ENCODE peak calls at places on chromosomes 12 and 14, in ten cellular contexts. O is nephron progenitor cell, D is kidney, Y is HFFc6, X is HL-60, I is H9, C is GM10248, R is GM06990, Q is mammary epithelial cell, N is progenitor cell of endocrine pancreas. U is an unnamed sample.

GRCh38 chr12:22268406-22268805 is 66.1 kb downstream of the ST8SIA1 start:
- DNase-seq in O (no peak), D (no peak), Y (no peak), X (no peak), I (no peak), C (no peak), R (no peak), Q (no peak), N (no peak), U (no peak)

GRCh38 chr14:64501326-64502171 is 2.1 kb downstream of the ZBTB25 start:
- DNase-seq in O (peak; percentile 51), D (peak; percentile 79), Y (peak; percentile 86), X (no peak), I (no peak), C (no peak), R (no peak), Q (peak; percentile 76), N (no peak), U (no peak)

GRCh38 chr14:106738075-106738474 is 1211.7 kb downstream of the TMEM121 start:
- DNase-seq in O (no peak), D (no peak), Y (no peak), X (no peak), I (no peak), C (no peak), R (no peak), Q (no peak), N (no peak), U (no peak)

GRCh38 chr12:53187145-53187899 is 6.6 kb upstream of the CSAD start:
- DNase-seq in O (no peak), D (no peak), Y (no peak), X (no peak), I (no peak), C (no peak), R (no peak), Q (no peak), N (no peak), U (no peak)

GRCh38 chr12:70646850-70647249 is 9.6 kb upstream of the PTPRB start:
- DNase-seq in O (no peak), D (no peak), Y (peak; percentile 77), X (no peak), I (no peak), C (no peak), R (no peak), Q (peak; percentile 45), N (no peak), U (no peak)

GRCh38 chr14:73238262-73238852 is 1.1 kb downstream of the PAPLN start:
- DNase-seq in O (no peak), D (peak; percentile 73), Y (peak; percentile 63), X (no peak), I (no peak), C (no peak), R (no peak), Q (peak; percentile 76), N (no peak), U (peak; percentile 58)

GRCh38 chr14:33589334-33589733 is 361.5 kb downstream of the EGLN3 start:
- DNase-seq in O (no peak), D (no peak), Y (peak; percentile 63), X (no peak), I (no peak), C (no peak), R (no peak), Q (peak; percentile 97), N (no peak), U (no peak)

GRCh38 chr14:99177876-99178630 is 93.9 kb downstream of the BCL11B start:
- DNase-seq in O (no peak), D (no peak), Y (no peak), X (no peak), I (peak; percentile 20), C (no peak), R (no peak), Q (no peak), N (no peak), U (no peak)

GRCh38 chr12:93090768-93091172 is 161.7 kb upstream of the EEA1 start:
- DNase-seq in O (no peak), D (no peak), Y (peak; percentile 77), X (no peak), I (no peak), C (no peak), R (no peak), Q (peak; percentile 82), N (no peak), U (no peak)

GRCh38 chr12:15996254-15996653 is 85.1 kb downstream of the DERA start:
- DNase-seq in O (no peak), D (no peak), Y (peak; percentile 60), X (no peak), I (peak; percentile 55), C (no peak), R (no peak), Q (no peak), N (no peak), U (no peak)

GRCh38 chr14:102046337-102047278 is 40.2 kb downstream of the HSP90AA1 start:
- DNase-seq in O (peak; percentile 82), D (peak; percentile 90), Y (peak; percentile 20), X (peak; percentile 7), I (peak; percentile 97), C (peak; percentile 42), R (no peak), Q (peak; percentile 39), N (peak; percentile 65), U (no peak)

GRCh38 chr14:105806568-105806967 is 280.2 kb downstream of the TMEM121 start:
- DNase-seq in O (no peak), D (no peak), Y (no peak), X (no peak), I (no peak), C (no peak), R (no peak), Q (no peak), N (no peak), U (no peak)

GRCh38 chr12:107983871-107984480 is 145.1 kb upstream of the WSCD2 start:
- DNase-seq in O (no peak), D (no peak), Y (no peak), X (no peak), I (no peak), C (no peak), R (no peak), Q (peak; percentile 19), N (no peak), U (no peak)

GRCh38 chr12:107986183-107986582 is 142.9 kb upstream of the WSCD2 start:
- DNase-seq in O (no peak), D (no peak), Y (no peak), X (no peak), I (no peak), C (no peak), R (no peak), Q (no peak), N (no peak), U (no peak)

GRCh38 chr12:107990325-107990724 is 138.8 kb upstream of the WSCD2 start:
- DNase-seq in O (peak; percentile 66), D (no peak), Y (no peak), X (no peak), I (peak; percentile 80), C (peak; percentile 12), R (no peak), Q (peak; percentile 8), N (peak; percentile 30), U (peak; percentile 26)

GRCh38 chr12:107984973-107985372 is 144.1 kb upstream of the WSCD2 start:
- DNase-seq in O (no peak), D (no peak), Y (no peak), X (no peak), I (no peak), C (no peak), R (no peak), Q (no peak), N (no peak), U (no peak)
- TF ChIP-seq CTCF in O (no peak), D (no peak), Y (no peak), X (no peak), I (no peak), C (no peak), R (no peak), Q (no peak), N (no peak), U (no peak)

GRCh38 chr14:53411110-53411509 is 258.0 kb upstream of the DDHD1 start:
- DNase-seq in O (no peak), D (no peak), Y (peak; percentile 18), X (no peak), I (no peak), C (no peak), R (no peak), Q (no peak), N (no peak), U (no peak)

GRCh38 chr14:53408175-53408879 is 255.2 kb upstream of the DDHD1 start:
- DNase-seq in O (no peak), D (no peak), Y (no peak), X (no peak), I (no peak), C (no peak), R (no peak), Q (no peak), N (no peak), U (no peak)

GRCh38 chr14:53409289-53409688 is 256.2 kb upstream of the DDHD1 start:
- DNase-seq in O (no peak), D (no peak), Y (peak; percentile 38), X (no peak), I (no peak), C (no peak), R (no peak), Q (no peak), N (no peak), U (no peak)

GRCh38 chr14:53409974-53410373 is 256.9 kb upstream of the DDHD1 start:
- DNase-seq in O (no peak), D (no peak), Y (peak; percentile 70), X (no peak), I (no peak), C (no peak), R (no peak), Q (no peak), N (no peak), U (no peak)

GRCh38 chr14:53412819-53413664 is 259.9 kb upstream of the DDHD1 start:
- DNase-seq in O (peak; percentile 3), D (no peak), Y (no peak), X (no peak), I (no peak), C (no peak), R (no peak), Q (peak; percentile 73), N (no peak), U (peak; percentile 14)
- TF ChIP-seq CTCF in O (peak; percentile 50), D (peak; percentile 17), Y (peak; percentile 77), X (peak; percentile 18), I (peak; percentile 70), C (peak; percentile 40), R (peak; percentile 65), Q (peak; percentile 72), N (peak; percentile 54), U (peak; percentile 14)

GRCh38 chr12:3797649-3798048 is 44.7 kb upstream of the CRACR2A start:
- DNase-seq in O (no peak), D (no peak), Y (no peak), X (no peak), I (no peak), C (no peak), R (no peak), Q (no peak), N (no peak), U (no peak)
- TF ChIP-seq CTCF in O (no peak), D (no peak), Y (peak; percentile 36), X (no peak), I (peak; percentile 58), C (no peak), R (no peak), Q (no peak), N (peak; percentile 56), U (no peak)

DNA sequence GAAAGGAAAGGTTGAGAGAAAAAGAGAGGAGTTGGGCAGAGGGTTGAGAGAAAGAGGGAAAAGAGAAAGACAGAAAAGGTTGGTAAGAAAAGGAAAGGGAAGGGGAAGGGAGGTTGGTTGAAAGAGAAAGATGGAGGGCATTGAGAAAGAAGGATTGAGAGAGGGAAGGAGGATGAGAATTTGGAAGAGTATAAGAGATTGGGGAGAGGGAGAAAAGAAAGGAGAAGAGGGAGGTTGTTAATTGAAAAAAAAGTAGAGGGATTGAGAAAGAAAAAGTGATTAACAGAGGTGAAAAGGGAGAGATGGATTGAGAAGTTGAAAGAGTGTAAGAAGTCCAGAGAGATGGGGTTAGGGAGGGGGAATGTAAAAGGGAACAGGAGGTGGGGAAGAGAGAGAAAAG is 21.5 kb upstream of the ERGIC2 start:
- DNase-seq in O (no peak), D (no peak), Y (no peak), X (no peak), I (no peak), C (no peak), R (no peak), Q (no peak), N (no peak), U (no peak)
- TF ChIP-seq CTCF in O (no peak), D (no peak), Y (no peak), X (no peak), I (no peak), C (no peak), R (no peak), Q (no peak), N (no peak), U (no peak)

U was measured in GM20000.